ENCODE peak calls at places on chromosomes 1 and 21, in four cellular contexts. One of them, this sample, is unnamed.

GRCh38 chr1:97094257-97094972 is 372.8 kb downstream of the PTBP2 start:
- DNase-seq in mesenchymal stem cell: peak; percentile 67
- DNase-seq in A549: peak; percentile 80
- DNase-seq in MM.1S: no peak
- DNase-seq in this sample: no peak

GRCh38 chr1:47688161-47688560 is 250.3 kb downstream of the FOXD2 start:
- DNase-seq in mesenchymal stem cell: no peak
- DNase-seq in A549: no peak
- DNase-seq in MM.1S: no peak
- DNase-seq in this sample: no peak

GRCh38 chr1:33670567-33670966 is 193.3 kb upstream of the HMGB4 start:
- DNase-seq in mesenchymal stem cell: no peak
- DNase-seq in A549: no peak
- DNase-seq in MM.1S: no peak
- DNase-seq in this sample: no peak

GRCh38 chr1:155012052-155012546 is 9.5 kb downstream of the ZBTB7B start:
- DNase-seq in A549: peak; percentile 86
- DNase-seq in mesenchymal stem cell: peak; percentile 54
- DNase-seq in MM.1S: no peak
- DNase-seq in this sample: no peak

GRCh38 chr1:160993544-160993943 is 27.4 kb downstream of the F11R start:
- DNase-seq in mesenchymal stem cell: peak; percentile 56
- DNase-seq in A549: peak; percentile 66
- DNase-seq in MM.1S: peak; percentile 51
- DNase-seq in this sample: no peak

GRCh38 chr1:82704966-82705365 is 904.2 kb downstream of the ADGRL2 start:
- DNase-seq in MM.1S: no peak
- DNase-seq in mesenchymal stem cell: no peak
- DNase-seq in A549: no peak
- DNase-seq in this sample: no peak

GRCh38 chr1:198935371-198935921 is 296.6 kb downstream of the PTPRC start:
- DNase-seq in mesenchymal stem cell: peak; percentile 98
- DNase-seq in MM.1S: no peak
- DNase-seq in A549: peak; percentile 92
- DNase-seq in this sample: peak; percentile 84

GRCh38 chr1:56189946-56190920 is 389.1 kb downstream of the PLPP3 start:
- DNase-seq in mesenchymal stem cell: peak; percentile 19
- DNase-seq in A549: peak; percentile 18
- DNase-seq in MM.1S: no peak
- DNase-seq in this sample: no peak

GRCh38 chr21:43966946-43967512 is 45.1 kb upstream of the TRAPPC10 start:
- DNase-seq in MM.1S: no peak
- DNase-seq in A549: no peak
- DNase-seq in mesenchymal stem cell: no peak
- DNase-seq in this sample: no peak

GRCh38 chr1:32892368-32893197 is 6.3 kb downstream of the HPCA start:
- DNase-seq in mesenchymal stem cell: no peak
- DNase-seq in A549: peak; percentile 44
- DNase-seq in MM.1S: no peak
- DNase-seq in this sample: no peak

GRCh38 chr1:230335861-230336549 is 90.1 kb downstream of the PGBD5 start:
- DNase-seq in mesenchymal stem cell: no peak
- DNase-seq in A549: no peak
- DNase-seq in MM.1S: no peak
- DNase-seq in this sample: no peak

GRCh38 chr1:119009300-119009660 is 21.1 kb upstream of the TBX15 start:
- DNase-seq in A549: no peak
- DNase-seq in MM.1S: no peak
- DNase-seq in mesenchymal stem cell: no peak
- DNase-seq in this sample: no peak

GRCh38 chr1:17874231-17874630 is 119.1 kb downstream of the ACTL8 start:
- DNase-seq in MM.1S: no peak
- DNase-seq in A549: peak; percentile 39
- DNase-seq in mesenchymal stem cell: peak; percentile 63
- DNase-seq in this sample: no peak

GRCh38 chr1:94094466-94095111 is 26.4 kb downstream of the ABCA4 start:
- DNase-seq in MM.1S: no peak
- DNase-seq in A549: no peak
- DNase-seq in mesenchymal stem cell: no peak
- DNase-seq in this sample: peak; percentile 41

GRCh38 chr1:180981596-180982387 is 40.9 kb downstream of the STX6 start:
- DNase-seq in MM.1S: no peak
- DNase-seq in A549: no peak
- DNase-seq in mesenchymal stem cell: no peak
- DNase-seq in this sample: peak; percentile 90

GRCh38 chr1:157734328-157734727 is 33.8 kb upstream of the FCRL3 start:
- DNase-seq in A549: no peak
- DNase-seq in MM.1S: peak; percentile 95
- DNase-seq in mesenchymal stem cell: no peak
- DNase-seq in this sample: no peak

GRCh38 chr21:15363921-15364320 is 299.1 kb upstream of the NRIP1 start:
- DNase-seq in mesenchymal stem cell: no peak
- DNase-seq in MM.1S: no peak
- DNase-seq in A549: no peak
- DNase-seq in this sample: no peak

GRCh38 chr1:160711528-160712311 is at the start of gene CD48:
- DNase-seq in mesenchymal stem cell: no peak
- DNase-seq in MM.1S: peak; percentile 93
- DNase-seq in A549: no peak
- DNase-seq in this sample: peak; percentile 77

GRCh38 chr1:61709908-61710289 is 15.0 kb downstream of the TM2D1 start:
- DNase-seq in mesenchymal stem cell: no peak
- DNase-seq in A549: no peak
- DNase-seq in MM.1S: no peak
- DNase-seq in this sample: no peak

GRCh38 chr1:41516168-41516961 is 31.9 kb upstream of the EDN2 start:
- DNase-seq in mesenchymal stem cell: peak; percentile 85
- DNase-seq in A549: peak; percentile 68
- DNase-seq in MM.1S: peak; percentile 72
- DNase-seq in this sample: no peak
- H3K27ac ChIP-seq in mesenchymal stem cell: no peak overlapping the region
- H3K27ac ChIP-seq in A549: peak overlapping the region; percentile 79
- H3K27ac ChIP-seq in MM.1S: peak overlapping the region; percentile 31
- H3K27ac ChIP-seq in this sample: no peak overlapping the region

GRCh38 chr1:31799895-31800676 is 15.7 kb downstream of the SPOCD1 start:
- DNase-seq in mesenchymal stem cell: no peak
- DNase-seq in MM.1S: no peak
- DNase-seq in A549: no peak
- DNase-seq in this sample: no peak

GRCh38 chr1:31800677-31800967 is 15.2 kb downstream of the SPOCD1 start:
- DNase-seq in A549: no peak
- DNase-seq in MM.1S: no peak
- DNase-seq in mesenchymal stem cell: no peak
- DNase-seq in this sample: no peak

GRCh38 chr1:31798086-31798432 is 17.8 kb downstream of the SPOCD1 start:
- DNase-seq in A549: no peak
- DNase-seq in mesenchymal stem cell: no peak
- DNase-seq in MM.1S: no peak
- DNase-seq in this sample: no peak

GRCh38 chr1:31798433-31799195 is 17.2 kb downstream of the SPOCD1 start:
- DNase-seq in MM.1S: no peak
- DNase-seq in mesenchymal stem cell: peak; percentile 91
- DNase-seq in A549: peak; percentile 35
- DNase-seq in this sample: no peak

DNA sequence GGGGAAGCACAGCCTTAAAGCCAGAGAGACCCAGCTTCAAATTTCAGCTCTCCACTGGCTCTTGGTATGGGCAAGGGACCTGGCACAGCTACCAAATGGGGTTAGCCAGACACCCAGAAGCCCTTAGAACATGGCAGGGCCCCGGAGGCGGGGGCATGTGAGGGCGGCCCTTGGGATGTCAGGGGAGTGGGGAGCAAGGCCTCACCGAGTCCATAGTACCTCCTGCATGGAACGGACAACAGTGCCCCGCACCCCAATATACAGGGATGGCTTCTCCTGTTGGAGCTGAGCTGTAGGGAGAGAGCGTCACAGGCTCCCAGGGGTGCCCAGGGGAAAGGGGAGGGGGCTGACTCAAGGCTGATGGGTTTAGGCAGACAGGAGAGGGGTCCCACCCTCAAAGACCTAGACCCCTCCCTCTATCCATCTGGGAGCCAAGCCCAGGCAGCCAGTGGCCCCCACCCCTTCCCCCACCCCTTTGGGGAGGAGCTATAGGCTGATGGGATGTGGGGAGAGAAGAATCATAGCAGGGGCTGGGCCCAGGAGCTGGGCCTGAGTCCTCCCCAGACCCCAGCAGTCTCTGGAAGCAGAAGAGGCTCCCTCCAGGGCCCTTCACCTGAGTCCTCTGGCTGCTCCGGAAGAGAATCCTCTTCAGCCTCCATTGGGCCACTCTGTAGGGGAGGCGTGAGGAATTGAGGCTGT is 16.5 kb downstream of the SPOCD1 start:
- DNase-seq in mesenchymal stem cell: no peak
- DNase-seq in MM.1S: no peak
- DNase-seq in A549: no peak
- DNase-seq in this sample: no peak
- H3K4me1 ChIP-seq in mesenchymal stem cell: peaks cover 41% of the 10 kb centered on the region
- H3K4me1 ChIP-seq in MM.1S: no peaks in the 10 kb centered on the region
- H3K4me1 ChIP-seq in A549: peaks cover 28% of the 10 kb centered on the region
- H3K4me1 ChIP-seq in this sample: peaks cover 12% of the 10 kb centered on the region

GRCh38 chr1:36380782-36381181 is 4.9 kb downstream of the STK40 start:
- DNase-seq in MM.1S: no peak
- DNase-seq in A549: no peak
- DNase-seq in mesenchymal stem cell: no peak
- DNase-seq in this sample: no peak

GRCh38 chr1:36380003-36380631 is 5.6 kb downstream of the STK40 start:
- DNase-seq in A549: no peak
- DNase-seq in MM.1S: no peak
- DNase-seq in mesenchymal stem cell: no peak
- DNase-seq in this sample: no peak

GRCh38 chr1:36382231-36382630 is 3.5 kb downstream of the STK40 start:
- DNase-seq in mesenchymal stem cell: no peak
- DNase-seq in A549: no peak
- DNase-seq in MM.1S: no peak
- DNase-seq in this sample: no peak

GRCh38 chr1:36382669-36383068 is 3.1 kb downstream of the STK40 start:
- DNase-seq in A549: no peak
- DNase-seq in MM.1S: no peak
- DNase-seq in mesenchymal stem cell: no peak
- DNase-seq in this sample: no peak

GRCh38 chr1:36381405-36381804 is 4.3 kb downstream of the STK40 start:
- DNase-seq in MM.1S: no peak
- DNase-seq in mesenchymal stem cell: no peak
- DNase-seq in A549: no peak
- DNase-seq in this sample: no peak
- H3K4me2 ChIP-seq in MM.1S: no peak overlapping the region
- H3K4me2 ChIP-seq in mesenchymal stem cell: no peak overlapping the region
- H3K4me2 ChIP-seq in A549: no peak overlapping the region
- H3K4me2 ChIP-seq in this sample: no peak overlapping the region

DNA sequence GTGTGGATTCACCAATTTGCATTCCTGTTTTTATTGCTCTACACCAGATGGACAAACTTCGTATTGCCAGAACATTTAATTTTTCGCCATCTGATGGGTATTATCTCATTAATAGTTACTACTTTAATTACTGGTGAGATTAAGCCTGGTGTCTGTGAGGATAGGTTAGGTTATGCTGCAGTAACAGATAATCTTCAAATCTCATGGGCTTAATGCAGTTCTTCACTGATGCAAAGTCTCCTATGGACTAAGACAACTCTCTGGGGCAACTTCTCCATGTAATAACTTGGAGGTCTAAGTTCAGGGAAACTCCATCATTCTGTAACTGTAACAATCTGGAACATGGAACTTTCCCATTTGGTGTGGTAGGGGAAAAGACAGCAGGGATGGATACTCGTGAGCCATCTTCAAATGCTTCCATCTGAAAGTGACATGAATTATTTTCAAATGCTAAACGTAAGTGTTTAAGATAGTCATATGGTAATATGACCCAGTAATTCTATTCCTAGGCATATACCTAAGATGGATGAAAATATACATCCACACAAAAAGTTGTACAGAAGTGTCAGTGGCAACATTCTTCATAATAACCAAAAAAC is 111.6 kb downstream of the LEPR start:
- DNase-seq in A549: no peak
- DNase-seq in MM.1S: no peak
- DNase-seq in mesenchymal stem cell: no peak
- DNase-seq in this sample: no peak
- H3K27ac ChIP-seq in A549: no peak overlapping the region
- H3K27ac ChIP-seq in MM.1S: no peak overlapping the region
- H3K27ac ChIP-seq in mesenchymal stem cell: no peak overlapping the region
- H3K27ac ChIP-seq in this sample: no peak overlapping the region

GRCh38 chr1:212291505-212292134 is 6.4 kb downstream of the PPP2R5A start:
- DNase-seq in A549: peak; percentile 44
- DNase-seq in MM.1S: peak; percentile 82
- DNase-seq in mesenchymal stem cell: peak; percentile 74
- DNase-seq in this sample: peak; percentile 35

GRCh38 chr1:212290608-212291007 is 5.4 kb downstream of the PPP2R5A start:
- DNase-seq in MM.1S: no peak
- DNase-seq in A549: no peak
- DNase-seq in mesenchymal stem cell: no peak
- DNase-seq in this sample: no peak

GRCh38 chr1:212287261-212287895 is 2.2 kb downstream of the PPP2R5A start:
- DNase-seq in MM.1S: no peak
- DNase-seq in A549: no peak
- DNase-seq in mesenchymal stem cell: no peak
- DNase-seq in this sample: no peak

GRCh38 chr1:212288614-212289013 is 3.4 kb downstream of the PPP2R5A start:
- DNase-seq in A549: no peak
- DNase-seq in MM.1S: no peak
- DNase-seq in mesenchymal stem cell: peak; percentile 56
- DNase-seq in this sample: no peak

GRCh38 chr1:212289262-212290077 is 4.3 kb downstream of the PPP2R5A start:
- DNase-seq in mesenchymal stem cell: no peak
- DNase-seq in A549: no peak
- DNase-seq in MM.1S: no peak
- DNase-seq in this sample: no peak
- H3K4me1 ChIP-seq in mesenchymal stem cell: peaks cover 8% of the 10 kb centered on the region
- H3K4me1 ChIP-seq in A549: peaks cover 45% of the 10 kb centered on the region
- H3K4me1 ChIP-seq in MM.1S: peaks cover 18% of the 10 kb centered on the region
- H3K4me1 ChIP-seq in this sample: peaks cover 56% of the 10 kb centered on the region

GRCh38 chr1:67213164-67213563 is 46.9 kb downstream of the IL23R start:
- DNase-seq in A549: peak; percentile 20
- DNase-seq in MM.1S: peak; percentile 28
- DNase-seq in mesenchymal stem cell: peak; percentile 26
- DNase-seq in this sample: peak; percentile 10

GRCh38 chr1:67204298-67204697 is 38.0 kb downstream of the IL23R start:
- DNase-seq in mesenchymal stem cell: no peak
- DNase-seq in MM.1S: no peak
- DNase-seq in A549: no peak
- DNase-seq in this sample: no peak

GRCh38 chr1:67211589-67212563 is 45.6 kb downstream of the IL23R start:
- DNase-seq in MM.1S: peak; percentile 48
- DNase-seq in A549: peak; percentile 20
- DNase-seq in mesenchymal stem cell: peak; percentile 35
- DNase-seq in this sample: peak; percentile 41

GRCh38 chr1:67213948-67214347 is 47.7 kb downstream of the IL23R start:
- DNase-seq in mesenchymal stem cell: no peak
- DNase-seq in MM.1S: no peak
- DNase-seq in A549: no peak
- DNase-seq in this sample: no peak

DNA sequence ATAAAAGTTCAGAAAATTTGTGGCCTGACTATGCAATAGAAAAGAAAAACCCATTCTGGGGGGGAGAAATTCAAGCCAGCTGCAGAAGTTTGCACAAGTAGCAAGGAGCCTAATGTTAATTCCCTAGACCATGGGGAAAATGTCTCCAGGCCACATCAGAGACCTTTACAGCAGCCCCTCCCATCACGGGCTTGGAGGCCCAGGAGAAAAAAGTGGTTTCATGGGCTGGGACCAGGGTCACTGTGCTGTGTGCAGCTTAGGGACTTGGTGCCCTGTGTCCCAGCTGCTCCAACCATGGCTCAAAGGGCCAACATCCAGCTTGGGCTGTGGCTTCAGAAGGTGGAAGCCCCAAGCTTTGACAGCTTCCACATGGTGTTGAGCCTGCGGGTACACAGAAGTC is 42.0 kb downstream of the IL23R start:
- DNase-seq in A549: no peak
- DNase-seq in mesenchymal stem cell: no peak
- DNase-seq in MM.1S: no peak
- DNase-seq in this sample: no peak
- H3K4me2 ChIP-seq in A549: no peak overlapping the region
- H3K4me2 ChIP-seq in mesenchymal stem cell: no peak overlapping the region
- H3K4me2 ChIP-seq in MM.1S: no peak overlapping the region
- H3K4me2 ChIP-seq in this sample: no peak overlapping the region

This sample was measured in DND-41.